ENCODE peak calls at places on chromosomes 5 and 9, in eight cellular contexts. P is HFF-Myc, X is B cell, K is neural crest cell, L is transverse colon, A is kidney epithelial cell, F is fibroblast of lung, B is activated B cell treated with CpG ODN at 0.5 μM for 24 hours. D is an unnamed sample.

GRCh38 chr9:4600363-4600762 is 61.7 kb upstream of the PLPP6 start:
- DNase-seq in B (no peak), L (no peak), P (no peak), K (no peak), F (no peak), X (no peak), A (no peak), D (no peak)

GRCh38 chr5:14365831-14366435 is 215.7 kb upstream of the OTULINL start:
- DNase-seq in K (no peak), P (no peak), F (no peak), X (no peak), B (no peak), A (no peak), L (no peak), D (no peak)

GRCh38 chr5:156137482-156137881 is 189.5 kb upstream of the SGCD start:
- DNase-seq in F (no peak), K (no peak), X (no peak), P (no peak), A (no peak), L (no peak), B (no peak), D (no peak)

GRCh38 chr9:20037699-20038098 is 248.9 kb upstream of the SLC24A2 start:
- DNase-seq in F (no peak), K (no peak), L (no peak), B (no peak), X (no peak), A (no peak), P (no peak), D (no peak)

GRCh38 chr5:170159101-170159698 is 53.5 kb downstream of the FOXI1 start:
- DNase-seq in K (no peak), P (no peak), X (no peak), A (no peak), B (no peak), F (no peak), L (no peak), D (no peak)

GRCh38 chr9:76271755-76272154 is 122.5 kb downstream of the RFK start:
- DNase-seq in A (no peak), X (no peak), P (no peak), K (no peak), B (no peak), L (no peak), F (peak), D (no peak)

GRCh38 chr9:134322781-134323241 is 3.4 kb upstream of the RXRA start:
- DNase-seq in P (no peak), L (peak), F (no peak), X (no peak), B (no peak), A (no peak), K (no peak), D (peak)

GRCh38 chr5:65338606-65339151 is 143.0 kb downstream of the ADAMTS6 start:
- DNase-seq in P (no peak), X (no peak), K (no peak), A (no peak), F (no peak), L (no peak), B (no peak), D (no peak)

GRCh38 chr5:158821321-158821720 is 278.4 kb downstream of the EBF1 start:
- DNase-seq in L (no peak), X (no peak), K (no peak), F (no peak), A (no peak), P (no peak), B (no peak), D (no peak)

GRCh38 chr9:21715408-21715807 is 87.0 kb upstream of the MTAP start:
- DNase-seq in K (no peak), B (no peak), F (no peak), X (no peak), A (no peak), P (no peak), L (no peak), D (no peak)

GRCh38 chr5:174404848-174405247 is 319.5 kb upstream of the MSX2 start:
- DNase-seq in F (no peak), X (no peak), L (no peak), A (no peak), K (no peak), P (no peak), B (no peak), D (no peak)

GRCh38 chr5:38167562-38167996 is 90.8 kb upstream of the EGFLAM start:
- DNase-seq in F (no peak), L (no peak), X (no peak), B (no peak), K (no peak), A (no peak), P (no peak), D (no peak)

GRCh38 chr9:31390352-31391025 is 994.0 kb upstream of the ACO1 start:
- DNase-seq in X (no peak), K (no peak), L (no peak), F (no peak), P (no peak), A (no peak), B (no peak), D (no peak)

GRCh38 chr5:78519198-78519941 is 129.2 kb downstream of the LHFPL2 start:
- DNase-seq in K (no peak), P (no peak), X (no peak), F (no peak), L (peak), B (no peak), A (no peak), D (no peak)

GRCh38 chr9:127692071-127692470 is 14.7 kb upstream of the CFAP157 start:
- DNase-seq in B (no peak), L (no peak), P (no peak), X (no peak), F (no peak), K (no peak), A (no peak), D (no peak)

GRCh38 chr5:170597876-170598275 is 94.1 kb downstream of the KCNIP1 start:
- DNase-seq in F (peak), X (no peak), L (no peak), P (no peak), B (no peak), K (no peak), A (no peak), D (no peak)

GRCh38 chr9:137430723-137431415 is 7.7 kb downstream of the NOXA1 start:
- DNase-seq in P (no peak), X (peak), L (no peak), A (no peak), K (no peak), B (no peak), F (no peak), D (peak)

GRCh38 chr5:127386557-127386956 is 96.0 kb downstream of the MEGF10 start:
- DNase-seq in F (peak), A (no peak), B (no peak), X (no peak), K (no peak), P (no peak), L (no peak), D (no peak)

GRCh38 chr5:134248271-134248670 is 22.4 kb upstream of the PPP2CA start:
- DNase-seq in L (no peak), P (no peak), F (no peak), B (no peak), A (no peak), X (no peak), K (no peak), D (no peak)

GRCh38 chr5:76788362-76788761 is 30.5 kb upstream of the F2RL1 start:
- DNase-seq in F (no peak), K (no peak), A (no peak), B (no peak), X (no peak), L (peak), P (no peak), D (no peak)

GRCh38 chr9:37464426-37465248 is 613 bp downstream of the ZBTB5 start:
- DNase-seq in K (no peak), A (peak), F (peak), P (no peak), L (peak), X (peak), B (peak), D (peak)

GRCh38 chr5:31209341-31209740 is 15.9 kb downstream of the CDH6 start:
- DNase-seq in L (no peak), F (no peak), P (no peak), B (no peak), X (no peak), A (no peak), K (no peak), D (no peak)

GRCh38 chr5:16754621-16755020 is 137.8 kb upstream of the RETREG1 start:
- DNase-seq in F (no peak), A (no peak), X (no peak), L (no peak), B (no peak), P (no peak), K (no peak), D (no peak)

GRCh38 chr9:114285166-114285867 is 37.6 kb upstream of the ORM1 start:
- DNase-seq in A (peak), P (peak), B (no peak), K (no peak), X (no peak), L (no peak), F (peak), D (peak)

GRCh38 chr5:86968311-86968753 is 299.4 kb upstream of the RASA1 start:
- DNase-seq in K (no peak), L (no peak), X (no peak), A (no peak), F (peak), P (no peak), B (no peak), D (no peak)

GRCh38 chr5:111739423-111739822 is 17.6 kb downstream of the NREP start:
- DNase-seq in F (no peak), P (no peak), K (no peak), X (no peak), B (no peak), A (no peak), L (no peak), D (no peak)

GRCh38 chr5:141826674-141827073 is 51.5 kb downstream of the PCDH1 start:
- DNase-seq in A (no peak), K (no peak), P (no peak), X (no peak), F (no peak), B (no peak), L (no peak), D (no peak)

GRCh38 chr5:141828162-141828561 is 50.0 kb downstream of the PCDH1 start:
- DNase-seq in K (no peak), B (no peak), F (no peak), P (no peak), X (no peak), L (no peak), A (no peak), D (no peak)

GRCh38 chr5:141825241-141825671 is 53.0 kb downstream of the PCDH1 start:
- DNase-seq in L (no peak), F (no peak), X (no peak), A (no peak), B (no peak), K (no peak), P (no peak), D (no peak)

GRCh38 chr5:141824717-141825116 is 53.5 kb downstream of the PCDH1 start:
- DNase-seq in K (no peak), X (no peak), P (no peak), B (no peak), L (no peak), F (no peak), A (no peak), D (no peak)

GRCh38 chr5:141825836-141826560 is 52.2 kb downstream of the PCDH1 start:
- DNase-seq in P (no peak), A (no peak), B (no peak), K (no peak), X (no peak), L (no peak), F (peak), D (no peak)
- TF ChIP-seq CTCF in P (peak), A (peak), B (no peak), K (peak), X (peak), L (peak), F (peak), D (peak)

DNA sequence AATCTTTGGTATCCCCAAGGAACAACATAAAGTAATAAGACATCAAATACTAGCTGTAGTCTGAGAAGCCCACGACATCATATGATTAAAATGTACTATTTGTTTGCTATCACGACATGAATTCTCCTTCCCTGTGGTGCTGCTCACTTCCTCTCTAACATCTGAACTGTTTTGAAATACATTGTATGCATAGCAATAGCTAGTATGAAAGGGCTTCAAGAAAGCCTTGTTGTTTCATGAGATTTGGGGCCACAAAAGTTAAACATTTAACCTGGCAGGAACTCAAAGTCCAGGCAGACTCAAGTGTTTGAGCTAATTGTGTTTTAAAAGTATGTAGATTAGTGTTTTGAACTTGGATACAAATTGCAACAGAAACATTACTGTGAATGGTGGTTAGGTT is 237.4 kb upstream of the PTGER4 start:
- DNase-seq in K (no peak), B (no peak), A (no peak), P (no peak), X (no peak), F (peak), L (no peak), D (no peak)
- TF ChIP-seq CTCF in K (no peak), B (no peak), A (no peak), P (no peak), X (no peak), F (no peak), L (no peak), D (no peak)

DNA sequence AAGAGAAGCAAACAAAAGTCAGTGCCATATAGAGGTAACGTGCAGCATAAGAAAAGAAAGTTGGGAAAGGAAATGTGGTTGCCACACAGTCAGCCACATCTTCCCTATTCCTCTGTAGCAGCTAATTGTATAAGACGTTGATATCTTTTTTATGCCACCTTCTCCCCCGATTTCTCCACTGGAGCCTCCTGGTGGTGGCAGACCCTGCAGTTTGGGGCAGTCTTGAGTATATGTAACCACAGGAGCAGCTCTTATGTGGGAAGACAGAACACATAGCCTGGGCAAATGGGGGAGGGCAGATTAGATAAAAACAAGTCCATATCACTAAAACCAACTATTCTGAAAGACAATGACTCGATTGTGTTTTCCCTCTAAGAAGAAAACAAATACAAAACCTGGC is 99.7 kb downstream of the PLCXD3 start:
- DNase-seq in F (no peak), X (no peak), A (no peak), K (no peak), P (no peak), B (no peak), L (no peak), D (no peak)
- TF ChIP-seq CTCF in F (no peak), X (no peak), A (no peak), K (no peak), P (no peak), B (no peak), L (no peak), D (no peak)

GRCh38 chr5:55896238-55896637 is 45.1 kb downstream of the IL31RA start:
- DNase-seq in B (no peak), X (no peak), F (no peak), K (no peak), P (no peak), L (no peak), A (no peak), D (no peak)

GRCh38 chr5:55897905-55898304 is 46.7 kb downstream of the IL31RA start:
- DNase-seq in L (no peak), B (no peak), A (no peak), K (no peak), P (peak), X (no peak), F (peak), D (no peak)

GRCh38 chr5:55895276-55895675 is 44.1 kb downstream of the IL31RA start:
- DNase-seq in X (no peak), F (no peak), B (no peak), L (no peak), A (no peak), K (no peak), P (no peak), D (no peak)

GRCh38 chr5:55897206-55897894 is 46.2 kb downstream of the IL31RA start:
- DNase-seq in A (no peak), K (no peak), X (no peak), F (no peak), L (no peak), P (no peak), B (no peak), D (no peak)

GRCh38 chr5:55896663-55897062 is 45.5 kb downstream of the IL31RA start:
- DNase-seq in B (no peak), A (no peak), P (no peak), X (no peak), L (no peak), F (peak), K (no peak), D (no peak)
- TF ChIP-seq CTCF in B (no peak), A (no peak), P (no peak), X (no peak), L (no peak), F (no peak), K (no peak), D (no peak)

GRCh38 chr5:73485715-73486114 is 12.5 kb upstream of the BTF3 start:
- DNase-seq in B (no peak), P (no peak), A (no peak), F (peak), K (no peak), X (no peak), L (no peak), D (no peak)
- TF ChIP-seq CTCF in B (no peak), P (no peak), A (no peak), F (no peak), K (no peak), X (no peak), L (no peak), D (no peak)

D was measured in CD14-positive monocyte.